ENCODE peak calls at places on chromosomes 13 and 19, in eight cellular contexts. Q is GM06990, M is lung, K is cardiac muscle cell, Y is tibial nerve, O is HepG2, C is fibroblast of pulmonary artery, D is fibroblast of the aortic adventitia. T is an unnamed sample.

GRCh38 chr19:1967087-1967608 is 26.2 kb downstream of the CSNK1G2 start:
- DNase-seq in Q (no peak), C (no peak), O (no peak), Y (no peak), D (no peak), K (no peak), M (no peak), T (no peak)

GRCh38 chr19:42420055-42420544 is 7.1 kb downstream of the LIPE start:
- DNase-seq in M (no peak), C (peak), K (peak), D (peak), Q (peak), O (peak), Y (no peak), T (no peak)

GRCh38 chr19:8611890-8612806 is 1.6 kb upstream of the ADAMTS10 start:
- DNase-seq in O (no peak), Q (no peak), Y (peak), M (no peak), K (peak), D (peak), C (peak), T (peak)

GRCh38 chr13:63026285-63026797 is 1610.7 kb upstream of the PCDH20 start:
- DNase-seq in Y (no peak), O (no peak), D (no peak), M (no peak), C (no peak), Q (no peak), K (no peak), T (no peak)

GRCh38 chr19:6238643-6239281 is 41.0 kb downstream of the MLLT1 start:
- DNase-seq in D (peak), Q (no peak), C (peak), Y (peak), K (peak), O (no peak), M (no peak), T (peak)

GRCh38 chr13:19586904-19587634 is 25.7 kb upstream of the TPTE2 start:
- DNase-seq in Y (no peak), D (no peak), M (peak), K (peak), Q (peak), O (peak), C (no peak), T (no peak)

GRCh38 chr13:24680258-24680920 is at the start of gene ATP12A:
- DNase-seq in D (no peak), O (no peak), M (no peak), Y (no peak), K (no peak), Q (no peak), C (no peak), T (no peak)

GRCh38 chr19:33290956-33291622 is 11.2 kb downstream of the CEBPA start:
- DNase-seq in C (no peak), D (no peak), O (no peak), K (no peak), M (peak), Q (no peak), Y (no peak), T (no peak)

GRCh38 chr13:84405286-84405685 is 523.0 kb upstream of the SLITRK1 start:
- DNase-seq in Q (no peak), M (no peak), D (peak), K (peak), O (no peak), C (peak), Y (no peak), T (no peak)

GRCh38 chr13:68232351-68233130 is 1002.4 kb upstream of the PCDH9 start:
- DNase-seq in Q (no peak), Y (no peak), K (no peak), D (no peak), C (no peak), O (no peak), M (no peak), T (no peak)

GRCh38 chr13:46633416-46633815 is 80.4 kb downstream of the LRCH1 start:
- DNase-seq in Y (no peak), K (peak), D (peak), C (peak), M (no peak), Q (no peak), O (peak), T (peak)

GRCh38 chr19:35740423-35741215 is 1.6 kb downstream of the IGFLR1 start:
- DNase-seq in Y (peak), C (peak), O (peak), Q (peak), D (peak), K (peak), M (peak), T (peak)
- TF ChIP-seq CTCF in Y (peak), C (peak), O (peak), Q (peak), D (peak), K (peak), M (no peak), T (peak)

GRCh38 chr19:3479819-3480215 is 508 bp downstream of the SMIM24 start:
- DNase-seq in C (no peak), K (no peak), Q (no peak), D (no peak), Y (no peak), M (no peak), O (no peak), T (no peak)

GRCh38 chr19:3481241-3482090 is 1.1 kb upstream of the SMIM24 start:
- DNase-seq in O (peak), M (no peak), Q (no peak), K (no peak), C (no peak), D (no peak), Y (no peak), T (no peak)

GRCh38 chr19:3479177-3479818 is 1.0 kb downstream of the SMIM24 start:
- DNase-seq in D (no peak), Q (no peak), C (no peak), M (no peak), O (no peak), K (no peak), Y (no peak), T (no peak)

GRCh38 chr19:3478409-3479176 is 1.7 kb downstream of the SMIM24 start:
- DNase-seq in C (no peak), D (no peak), M (no peak), O (no peak), Y (no peak), K (no peak), Q (no peak), T (no peak)

DNA sequence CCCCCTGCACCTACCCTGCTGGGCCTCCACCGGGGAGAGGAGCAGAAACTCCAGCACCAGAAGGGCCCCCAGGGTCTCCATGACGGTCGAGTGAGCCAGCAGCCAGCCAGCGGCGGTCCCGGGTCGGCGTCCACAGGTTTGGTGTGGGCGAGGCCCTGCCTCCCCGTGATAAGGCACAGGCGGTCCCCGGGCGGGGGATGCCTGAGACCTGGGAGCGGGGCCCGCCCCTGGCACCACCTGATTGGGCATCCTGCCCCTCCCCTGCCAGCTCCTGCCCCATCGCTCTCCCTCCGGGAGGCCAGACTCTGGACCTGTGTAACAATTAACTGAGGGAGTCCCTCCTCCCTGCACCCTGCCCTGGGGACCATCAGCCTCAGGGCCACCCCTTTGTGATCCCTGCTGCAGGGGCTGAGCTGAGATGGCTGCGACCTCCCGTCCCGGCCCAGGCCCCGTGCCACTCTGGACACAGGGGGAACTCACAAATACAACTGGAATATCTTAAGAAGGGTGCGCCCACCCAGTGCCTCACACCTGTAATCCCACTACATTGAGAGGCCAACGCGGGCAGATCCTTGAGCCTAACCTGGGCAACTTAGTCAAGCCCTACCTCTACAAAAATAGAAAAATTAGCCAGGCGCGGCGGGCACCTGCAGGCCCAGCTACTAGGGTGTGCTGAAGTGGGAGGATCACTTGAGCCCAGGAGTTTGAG is at the start of gene SMIM24:
- DNase-seq in Q (no peak), M (no peak), O (peak), Y (no peak), C (no peak), K (no peak), D (no peak), T (no peak)
- H3K4me3 ChIP-seq in Q (no peak), M (no peak), O (peak), Y (no peak), C (no peak), K (no peak), D (no peak), T (no peak)

GRCh38 chr19:39858541-39858940 is 12.4 kb upstream of the FBL start:
- DNase-seq in O (peak), K (no peak), M (no peak), C (no peak), Y (no peak), Q (no peak), D (no peak), T (no peak)
- TF ChIP-seq CTCF in O (no peak), K (no peak), M (no peak), C (no peak), Y (no peak), Q (no peak), D (no peak), T (no peak)

DNA sequence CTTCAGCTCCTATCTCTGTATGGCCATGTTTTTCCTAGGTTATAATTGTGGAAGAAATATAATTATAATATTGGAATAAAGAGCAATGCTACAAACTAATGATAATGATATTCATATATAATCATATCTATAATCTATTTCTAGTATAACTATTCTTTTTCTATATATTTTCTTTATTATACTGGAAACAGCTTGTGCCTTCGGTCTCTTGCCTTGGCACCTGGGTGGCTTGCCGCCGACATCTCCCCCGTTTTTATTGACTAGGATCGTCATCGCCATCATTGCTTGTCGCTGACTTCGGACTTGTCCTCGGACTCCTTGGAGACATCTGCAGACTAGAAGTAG is 24.2 kb downstream of the ZNF763 start:
- DNase-seq in M (no peak), K (no peak), Q (no peak), C (no peak), O (no peak), D (no peak), Y (no peak), T (no peak)
- H3K4me3 ChIP-seq in M (no peak), K (no peak), Q (peak), C (peak), O (no peak), D (no peak), Y (peak), T (peak)

DNA sequence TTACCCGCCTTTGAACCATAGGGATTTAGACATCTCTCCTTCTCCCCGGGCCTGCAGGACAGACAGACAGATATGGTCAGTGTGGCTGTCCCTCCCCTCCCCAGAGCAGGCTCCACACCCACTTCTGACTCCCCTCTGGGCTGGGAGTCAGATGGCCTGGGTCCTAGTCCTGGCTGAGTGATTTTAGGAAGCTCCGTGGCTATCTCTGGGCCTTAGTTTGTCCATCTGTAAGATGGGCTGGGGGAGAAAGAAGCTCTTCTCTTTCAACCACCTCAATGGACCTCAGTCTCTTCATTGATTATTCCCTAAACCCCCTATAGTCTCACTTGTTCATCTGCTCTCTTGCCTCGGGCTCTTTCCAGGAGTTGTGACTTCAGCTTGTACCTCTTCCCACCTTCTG is 35.5 kb downstream of the UNC13A start:
- DNase-seq in M (no peak), K (no peak), Q (no peak), D (no peak), O (no peak), Y (no peak), C (no peak), T (no peak)
- TF ChIP-seq CTCF in M (no peak), K (no peak), Q (no peak), D (no peak), O (no peak), Y (no peak), C (no peak), T (no peak)

DNA sequence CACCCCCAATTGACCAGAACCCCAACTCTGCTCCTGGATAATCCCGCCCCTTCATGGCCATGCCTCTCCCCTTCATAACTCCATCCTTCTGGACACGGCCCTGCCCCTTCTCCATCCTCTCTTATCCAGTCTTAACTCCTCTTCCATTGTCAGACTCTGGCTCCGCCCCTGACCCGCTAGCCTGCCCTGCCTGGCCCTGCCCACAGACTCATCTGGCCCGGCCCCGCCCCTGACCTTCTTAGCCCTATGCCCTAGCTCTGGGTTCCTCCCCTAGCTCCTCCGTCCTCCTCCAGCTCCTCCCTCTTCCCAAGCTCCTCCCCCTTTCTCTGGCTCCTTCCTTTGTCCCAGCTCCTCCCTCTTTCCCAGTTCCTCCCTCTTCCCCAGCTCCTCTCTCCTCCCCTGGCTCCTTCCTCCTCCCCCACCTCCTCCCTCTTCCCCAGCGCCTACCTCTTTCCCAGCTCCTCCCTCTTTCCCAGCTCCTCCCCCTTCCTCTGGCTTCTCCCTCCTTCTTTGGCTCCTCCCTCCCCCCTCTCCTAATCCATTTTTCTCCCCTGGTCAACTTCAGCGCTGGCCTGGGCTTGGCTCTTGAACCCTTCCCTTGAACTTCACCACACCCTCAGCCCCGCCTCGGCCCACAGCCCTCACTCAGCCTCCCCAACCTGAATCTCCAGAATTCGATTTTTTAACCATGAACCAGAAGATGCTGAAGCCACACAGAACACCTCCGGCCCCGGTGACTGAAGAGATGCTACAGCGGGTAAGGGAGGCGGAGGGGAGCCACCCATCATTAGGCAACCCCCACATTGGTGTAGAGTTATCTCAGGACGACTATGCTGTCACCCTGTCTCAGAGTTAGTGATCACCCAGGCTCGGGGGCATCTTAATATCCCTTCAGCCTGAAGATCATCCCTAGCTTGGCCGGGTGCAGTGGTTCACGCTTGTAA is 9.2 kb upstream of the ZNF358 start:
- DNase-seq in D (peak), O (peak), Y (peak), C (peak), Q (peak), K (peak), M (peak), T (no peak)
- H3K4me3 ChIP-seq in D (no peak), O (no peak), Y (peak), C (no peak), Q (no peak), K (no peak), M (no peak), T (no peak)